ENCODE peak calls at places on chromosomes 7 and 10, in seven cellular contexts. One of them, this sample, is unnamed.

GRCh38 chr7:157977306-157977705 is 610.3 kb downstream of the PTPRN2 start:
- DNase-seq in D341Med: no peak
- DNase-seq in EL: no peak
- DNase-seq in T-cell: no peak
- DNase-seq in sigmoid colon: no peak
- DNase-seq in HFFc6: no peak
- DNase-seq in G401: no peak
- DNase-seq in this sample: no peak

GRCh38 chr7:36601596-36601995 is 122.7 kb downstream of the AOAH start:
- DNase-seq in D341Med: no peak
- DNase-seq in EL: peak
- DNase-seq in T-cell: no peak
- DNase-seq in sigmoid colon: no peak
- DNase-seq in HFFc6: no peak
- DNase-seq in G401: no peak
- DNase-seq in this sample: no peak

GRCh38 chr7:77247206-77247850 is 47.7 kb upstream of the FGL2 start:
- DNase-seq in D341Med: peak
- DNase-seq in EL: peak
- DNase-seq in T-cell: peak
- DNase-seq in sigmoid colon: no peak
- DNase-seq in HFFc6: peak
- DNase-seq in G401: peak
- DNase-seq in this sample: peak

GRCh38 chr10:1938317-1938716 is 201.0 kb upstream of the ADARB2 start:
- DNase-seq in D341Med: no peak
- DNase-seq in EL: no peak
- DNase-seq in T-cell: peak
- DNase-seq in sigmoid colon: no peak
- DNase-seq in HFFc6: no peak
- DNase-seq in G401: no peak
- DNase-seq in this sample: no peak

GRCh38 chr7:116210345-116211005 is at the start of gene TES:
- DNase-seq in D341Med: peak
- DNase-seq in EL: peak
- DNase-seq in T-cell: peak
- DNase-seq in sigmoid colon: peak
- DNase-seq in HFFc6: no peak
- DNase-seq in G401: no peak
- DNase-seq in this sample: no peak

GRCh38 chr10:53716156-53716555 is 943.6 kb upstream of the MBL2 start:
- DNase-seq in D341Med: no peak
- DNase-seq in EL: no peak
- DNase-seq in T-cell: no peak
- DNase-seq in sigmoid colon: no peak
- DNase-seq in HFFc6: no peak
- DNase-seq in G401: no peak
- DNase-seq in this sample: no peak

GRCh38 chr7:47506716-47507354 is 75.1 kb downstream of the TNS3 start:
- DNase-seq in D341Med: no peak
- DNase-seq in EL: no peak
- DNase-seq in T-cell: no peak
- DNase-seq in sigmoid colon: no peak
- DNase-seq in HFFc6: no peak
- DNase-seq in G401: peak
- DNase-seq in this sample: no peak

GRCh38 chr10:119371704-119372663 is 164.6 kb downstream of the GRK5 start:
- DNase-seq in D341Med: no peak
- DNase-seq in EL: no peak
- DNase-seq in T-cell: no peak
- DNase-seq in sigmoid colon: no peak
- DNase-seq in HFFc6: peak
- DNase-seq in G401: no peak
- DNase-seq in this sample: no peak

GRCh38 chr7:129950191-129950940 is 2.4 kb downstream of the UBE2H start:
- DNase-seq in D341Med: no peak
- DNase-seq in EL: no peak
- DNase-seq in T-cell: no peak
- DNase-seq in sigmoid colon: peak
- DNase-seq in HFFc6: no peak
- DNase-seq in G401: peak
- DNase-seq in this sample: peak

GRCh38 chr10:70354100-70354499 is 28.3 kb downstream of the LRRC20 start:
- DNase-seq in D341Med: no peak
- DNase-seq in EL: no peak
- DNase-seq in T-cell: no peak
- DNase-seq in sigmoid colon: peak
- DNase-seq in HFFc6: no peak
- DNase-seq in G401: no peak
- DNase-seq in this sample: no peak

GRCh38 chr7:52779004-52779403 is 256.4 kb upstream of the POM121L12 start:
- DNase-seq in D341Med: no peak
- DNase-seq in EL: no peak
- DNase-seq in T-cell: no peak
- DNase-seq in sigmoid colon: no peak
- DNase-seq in HFFc6: no peak
- DNase-seq in G401: no peak
- DNase-seq in this sample: no peak

GRCh38 chr7:141271451-141271850 is 197.6 kb downstream of the TMEM178B start:
- DNase-seq in D341Med: no peak
- DNase-seq in EL: no peak
- DNase-seq in T-cell: no peak
- DNase-seq in sigmoid colon: no peak
- DNase-seq in HFFc6: no peak
- DNase-seq in G401: no peak
- DNase-seq in this sample: no peak